ENCODE peak calls at places on chromosomes 4 and X, in eight cellular contexts. K is GM23248, Y is A549, C is Peyer's patch, M is fibroblast of the aortic adventitia, X is HT-29, B is AML-193, I is posterior cingulate gyrus. S is an unnamed sample.

GRCh38 chr4:146246381-146246780 is 32.0 kb downstream of the REELD1 start:
- DNase-seq in X (no peak), C (no peak), Y (no peak), M (no peak), K (no peak), I (no peak), B (no peak), S (no peak)

GRCh38 chrX:12060489-12061260 is 77.6 kb upstream of the FRMPD4 start:
- DNase-seq in B (no peak), K (no peak), Y (no peak), M (no peak), I (no peak), X (no peak), C (no peak), S (no peak)

GRCh38 chr4:9704551-9705332 is 76.7 kb upstream of the DRD5 start:
- DNase-seq in B (no peak), K (no peak), I (no peak), C (no peak), Y (no peak), X (no peak), M (no peak), S (no peak)

GRCh38 chr4:1174941-1175634 is 2.7 kb upstream of the SPON2 start:
- DNase-seq in M (no peak), B (no peak), I (no peak), K (no peak), X (no peak), C (no peak), Y (no peak), S (no peak)

GRCh38 chrX:102338162-102338561 is 91.2 kb downstream of the NXF2 start:
- DNase-seq in Y (no peak), I (no peak), K (no peak), M (no peak), B (no peak), C (no peak), X (no peak), S (no peak)

GRCh38 chrX:38426785-38427184 is 74.4 kb downstream of the OTC start:
- DNase-seq in K (peak), I (no peak), X (no peak), C (no peak), Y (peak), B (no peak), M (peak), S (no peak)

GRCh38 chrX:107154787-107155620 is 36.4 kb upstream of the RBM41 start:
- DNase-seq in Y (peak), B (no peak), K (peak), C (no peak), M (peak), I (no peak), X (peak), S (no peak)

GRCh38 chrX:154366666-154367055 is 7.8 kb downstream of the FLNA start:
- DNase-seq in C (no peak), K (peak), M (no peak), I (no peak), B (no peak), Y (no peak), X (no peak), S (no peak)